ENCODE peak calls at places on chromosomes 2 and 18, in six cellular contexts. One of them, this sample, is unnamed.

GRCh38 chr2:85852979-85853498 is 35.8 kb downstream of the ST3GAL5 start:
- DNase-seq in ovary: no peak
- DNase-seq in aorta: no peak
- DNase-seq in mesenchymal stem cell: no peak
- DNase-seq in heart right ventricle: peak; percentile 33
- DNase-seq in SJSA1: no peak
- DNase-seq in this sample: no peak

GRCh38 chr2:31238126-31238905 is 4.4 kb downstream of the EHD3 start:
- DNase-seq in mesenchymal stem cell: no peak
- DNase-seq in heart right ventricle: no peak
- DNase-seq in aorta: no peak
- DNase-seq in SJSA1: no peak
- DNase-seq in ovary: no peak
- DNase-seq in this sample: peak; percentile 28

GRCh38 chr2:65076345-65076710 is 20.1 kb downstream of the CEP68 start:
- DNase-seq in heart right ventricle: no peak
- DNase-seq in ovary: no peak
- DNase-seq in mesenchymal stem cell: peak; percentile 79
- DNase-seq in SJSA1: peak; percentile 76
- DNase-seq in aorta: no peak
- DNase-seq in this sample: no peak

GRCh38 chr2:64192080-64192479 is 47.9 kb upstream of the PELI1 start:
- DNase-seq in aorta: no peak
- DNase-seq in mesenchymal stem cell: no peak
- DNase-seq in ovary: no peak
- DNase-seq in heart right ventricle: no peak
- DNase-seq in SJSA1: no peak
- DNase-seq in this sample: no peak

GRCh38 chr2:45044916-45045315 is 35.7 kb upstream of the SIX2 start:
- DNase-seq in heart right ventricle: no peak
- DNase-seq in SJSA1: no peak
- DNase-seq in mesenchymal stem cell: no peak
- DNase-seq in aorta: no peak
- DNase-seq in ovary: no peak
- DNase-seq in this sample: no peak

GRCh38 chr2:71804251-71804650 is 343.4 kb downstream of the CYP26B1 start:
- DNase-seq in aorta: no peak
- DNase-seq in SJSA1: no peak
- DNase-seq in heart right ventricle: no peak
- DNase-seq in mesenchymal stem cell: no peak
- DNase-seq in ovary: no peak
- DNase-seq in this sample: no peak

GRCh38 chr2:187575081-187576067 is 21.1 kb upstream of the TFPI start:
- DNase-seq in aorta: no peak
- DNase-seq in SJSA1: peak; percentile 75
- DNase-seq in ovary: no peak
- DNase-seq in mesenchymal stem cell: peak; percentile 76
- DNase-seq in heart right ventricle: no peak
- DNase-seq in this sample: no peak

GRCh38 chr2:118722976-118723375 is 124.5 kb downstream of the EN1 start:
- DNase-seq in ovary: no peak
- DNase-seq in SJSA1: no peak
- DNase-seq in heart right ventricle: no peak
- DNase-seq in mesenchymal stem cell: no peak
- DNase-seq in aorta: no peak
- DNase-seq in this sample: no peak

GRCh38 chr2:188984680-188985079 is 10.5 kb downstream of the COL3A1 start:
- DNase-seq in heart right ventricle: no peak
- DNase-seq in SJSA1: peak; percentile 22
- DNase-seq in aorta: no peak
- DNase-seq in mesenchymal stem cell: peak; percentile 87
- DNase-seq in ovary: no peak
- DNase-seq in this sample: no peak

GRCh38 chr18:59923539-59924196 is 23.9 kb downstream of the PMAIP1 start:
- DNase-seq in heart right ventricle: no peak
- DNase-seq in ovary: no peak
- DNase-seq in aorta: no peak
- DNase-seq in SJSA1: no peak
- DNase-seq in mesenchymal stem cell: no peak
- DNase-seq in this sample: no peak

GRCh38 chr2:61950133-61950560 is 44.7 kb downstream of the COMMD1 start:
- DNase-seq in heart right ventricle: no peak
- DNase-seq in SJSA1: no peak
- DNase-seq in ovary: no peak
- DNase-seq in aorta: no peak
- DNase-seq in mesenchymal stem cell: peak; percentile 40
- DNase-seq in this sample: no peak

GRCh38 chr2:177680866-177681358 is 288.3 kb downstream of the AGPS start:
- DNase-seq in heart right ventricle: no peak
- DNase-seq in mesenchymal stem cell: no peak
- DNase-seq in SJSA1: peak; percentile 29
- DNase-seq in aorta: no peak
- DNase-seq in ovary: no peak
- DNase-seq in this sample: no peak

GRCh38 chr18:59180150-59180845 is 39.7 kb upstream of the GRP start:
- DNase-seq in ovary: no peak
- DNase-seq in aorta: no peak
- DNase-seq in SJSA1: no peak
- DNase-seq in heart right ventricle: no peak
- DNase-seq in mesenchymal stem cell: no peak
- DNase-seq in this sample: peak; percentile 6

GRCh38 chr2:150681120-150681796 is 193.8 kb upstream of the RND3 start:
- DNase-seq in SJSA1: no peak
- DNase-seq in mesenchymal stem cell: peak; percentile 97
- DNase-seq in ovary: no peak
- DNase-seq in aorta: no peak
- DNase-seq in heart right ventricle: no peak
- DNase-seq in this sample: no peak

GRCh38 chr2:24820175-24820513 is 26.9 kb downstream of the CENPO start:
- DNase-seq in ovary: no peak
- DNase-seq in mesenchymal stem cell: no peak
- DNase-seq in SJSA1: no peak
- DNase-seq in aorta: no peak
- DNase-seq in heart right ventricle: no peak
- DNase-seq in this sample: no peak

GRCh38 chr2:120538691-120539420 is 192.9 kb downstream of the INHBB start:
- DNase-seq in heart right ventricle: no peak
- DNase-seq in mesenchymal stem cell: no peak
- DNase-seq in aorta: no peak
- DNase-seq in ovary: no peak
- DNase-seq in SJSA1: no peak
- DNase-seq in this sample: peak; percentile 49

GRCh38 chr2:127829845-127830246 is 18.9 kb upstream of the WDR33 start:
- DNase-seq in ovary: no peak
- DNase-seq in SJSA1: no peak
- DNase-seq in heart right ventricle: no peak
- DNase-seq in mesenchymal stem cell: peak; percentile 24
- DNase-seq in aorta: no peak
- DNase-seq in this sample: no peak

GRCh38 chr2:15186118-15186517 is 375.0 kb downstream of the NBAS start:
- DNase-seq in aorta: no peak
- DNase-seq in SJSA1: no peak
- DNase-seq in ovary: no peak
- DNase-seq in mesenchymal stem cell: no peak
- DNase-seq in heart right ventricle: no peak
- DNase-seq in this sample: no peak

GRCh38 chr2:85804583-85804982 is 50.8 kb downstream of the ATOH8 start:
- DNase-seq in SJSA1: no peak
- DNase-seq in heart right ventricle: no peak
- DNase-seq in ovary: no peak
- DNase-seq in mesenchymal stem cell: no peak
- DNase-seq in aorta: no peak
- DNase-seq in this sample: no peak

GRCh38 chr2:23286031-23286764 is 98.8 kb upstream of the KLHL29 start:
- DNase-seq in aorta: no peak
- DNase-seq in heart right ventricle: no peak
- DNase-seq in SJSA1: no peak
- DNase-seq in ovary: no peak
- DNase-seq in mesenchymal stem cell: peak; percentile 12
- DNase-seq in this sample: no peak

GRCh38 chr2:6965071-6965795 is 48.0 kb downstream of the RNF144A start:
- DNase-seq in mesenchymal stem cell: no peak
- DNase-seq in ovary: no peak
- DNase-seq in heart right ventricle: no peak
- DNase-seq in aorta: no peak
- DNase-seq in SJSA1: no peak
- DNase-seq in this sample: no peak

GRCh38 chr2:172525601-172526000 is 30.3 kb upstream of the PDK1 start:
- DNase-seq in SJSA1: no peak
- DNase-seq in ovary: no peak
- DNase-seq in aorta: no peak
- DNase-seq in heart right ventricle: no peak
- DNase-seq in mesenchymal stem cell: no peak
- DNase-seq in this sample: no peak

GRCh38 chr2:24907106-24907505 is 12.9 kb downstream of the ADCY3 start:
- DNase-seq in heart right ventricle: no peak
- DNase-seq in aorta: peak; percentile 23
- DNase-seq in mesenchymal stem cell: peak; percentile 83
- DNase-seq in ovary: peak; percentile 7
- DNase-seq in SJSA1: no peak
- DNase-seq in this sample: no peak

GRCh38 chr18:31218671-31219383 is 56.2 kb upstream of the DSC1 start:
- DNase-seq in ovary: no peak
- DNase-seq in SJSA1: no peak
- DNase-seq in mesenchymal stem cell: no peak
- DNase-seq in aorta: no peak
- DNase-seq in heart right ventricle: no peak
- DNase-seq in this sample: no peak

GRCh38 chr2:207352978-207353377 is 176.8 kb upstream of the CREB1 start:
- DNase-seq in aorta: no peak
- DNase-seq in heart right ventricle: no peak
- DNase-seq in ovary: no peak
- DNase-seq in SJSA1: no peak
- DNase-seq in mesenchymal stem cell: no peak
- DNase-seq in this sample: no peak

GRCh38 chr2:136527560-136527959 is 237.8 kb upstream of the THSD7B start:
- DNase-seq in SJSA1: no peak
- DNase-seq in heart right ventricle: peak; percentile 26
- DNase-seq in aorta: no peak
- DNase-seq in ovary: no peak
- DNase-seq in mesenchymal stem cell: no peak
- DNase-seq in this sample: no peak

GRCh38 chr2:72415256-72415655 is 267.6 kb upstream of the CYP26B1 start:
- DNase-seq in heart right ventricle: no peak
- DNase-seq in SJSA1: peak; percentile 83
- DNase-seq in aorta: no peak
- DNase-seq in ovary: no peak
- DNase-seq in mesenchymal stem cell: peak; percentile 6
- DNase-seq in this sample: no peak

GRCh38 chr2:68825891-68826290 is 45.3 kb downstream of the BMP10 start:
- DNase-seq in aorta: no peak
- DNase-seq in mesenchymal stem cell: no peak
- DNase-seq in heart right ventricle: no peak
- DNase-seq in ovary: no peak
- DNase-seq in SJSA1: no peak
- DNase-seq in this sample: no peak

GRCh38 chr2:68827681-68828080 is 43.5 kb downstream of the BMP10 start:
- DNase-seq in mesenchymal stem cell: no peak
- DNase-seq in heart right ventricle: no peak
- DNase-seq in ovary: no peak
- DNase-seq in aorta: no peak
- DNase-seq in SJSA1: no peak
- DNase-seq in this sample: no peak

GRCh38 chr2:68831688-68832087 is 39.5 kb downstream of the BMP10 start:
- DNase-seq in ovary: no peak
- DNase-seq in mesenchymal stem cell: peak; percentile 85
- DNase-seq in heart right ventricle: no peak
- DNase-seq in aorta: no peak
- DNase-seq in SJSA1: no peak
- DNase-seq in this sample: no peak

GRCh38 chr2:68829764-68830163 is 41.4 kb downstream of the BMP10 start:
- DNase-seq in SJSA1: no peak
- DNase-seq in heart right ventricle: no peak
- DNase-seq in ovary: no peak
- DNase-seq in aorta: no peak
- DNase-seq in mesenchymal stem cell: no peak
- DNase-seq in this sample: no peak

GRCh38 chr2:68828887-68829708 is 42.1 kb downstream of the BMP10 start:
- DNase-seq in mesenchymal stem cell: peak; percentile 98
- DNase-seq in aorta: peak; percentile 99
- DNase-seq in ovary: peak; percentile 99
- DNase-seq in heart right ventricle: peak; percentile 94
- DNase-seq in SJSA1: peak; percentile 90
- DNase-seq in this sample: peak; percentile 95
- H3K4me1 ChIP-seq in mesenchymal stem cell: peaks cover 16% of the 10 kb centered on the region
- H3K4me1 ChIP-seq in aorta: peaks cover 9% of the 10 kb centered on the region
- H3K4me1 ChIP-seq in ovary: peaks cover 14% of the 10 kb centered on the region
- H3K4me1 ChIP-seq in heart right ventricle: peaks cover 47% of the 10 kb centered on the region
- H3K4me1 ChIP-seq in SJSA1: peaks cover 43% of the 10 kb centered on the region
- H3K4me1 ChIP-seq in this sample: peaks cover 4% of the 10 kb centered on the region

DNA sequence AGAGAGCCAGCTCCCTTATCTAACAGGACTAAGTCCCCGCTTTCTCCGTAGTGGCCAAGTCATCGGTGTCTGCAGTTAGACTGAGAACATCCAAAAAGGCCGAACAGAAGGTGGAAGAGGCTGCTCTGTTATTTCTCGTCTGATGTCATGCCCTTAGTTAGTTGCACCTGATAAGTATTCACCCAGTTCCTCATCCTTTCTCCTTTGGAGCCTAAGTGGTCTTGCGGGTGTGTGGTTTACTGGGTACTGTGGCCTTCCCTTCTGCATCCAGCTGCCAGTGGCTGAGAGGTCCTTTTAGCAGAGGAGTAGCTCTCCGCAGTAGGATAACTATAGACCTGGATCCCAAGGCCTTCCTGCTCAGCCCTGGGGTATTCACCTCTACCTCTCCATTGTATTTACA is 211.6 kb downstream of the BCL2 start:
- DNase-seq in SJSA1: no peak
- DNase-seq in heart right ventricle: no peak
- DNase-seq in aorta: no peak
- DNase-seq in mesenchymal stem cell: no peak
- DNase-seq in ovary: no peak
- DNase-seq in this sample: no peak
- H3K27ac ChIP-seq in SJSA1: no peak overlapping the region
- H3K27ac ChIP-seq in heart right ventricle: no peak overlapping the region
- H3K27ac ChIP-seq in aorta: no peak overlapping the region
- H3K27ac ChIP-seq in mesenchymal stem cell: no peak overlapping the region
- H3K27ac ChIP-seq in ovary: no peak overlapping the region
- H3K27ac ChIP-seq in this sample: no peak overlapping the region

DNA sequence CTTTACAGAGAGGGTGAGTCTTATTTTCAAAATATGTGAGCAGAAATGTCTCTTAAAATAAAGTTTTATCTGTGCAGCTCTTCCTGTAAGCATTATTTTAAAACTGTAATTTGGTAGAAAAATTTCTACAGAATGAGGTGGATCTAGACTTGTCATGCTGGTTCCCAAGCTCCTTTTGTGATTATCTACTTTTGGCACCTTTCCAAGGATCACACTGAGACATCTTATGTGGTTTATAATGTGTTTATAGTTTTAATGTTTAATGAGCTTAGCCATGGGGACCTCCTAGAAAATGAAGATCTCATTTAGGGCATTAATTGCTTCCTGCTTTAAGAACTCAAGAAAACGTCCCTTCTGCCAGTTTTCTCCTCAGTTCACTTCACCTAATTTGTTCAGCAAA is 468.5 kb downstream of the SUCLG1 start:
- DNase-seq in ovary: no peak
- DNase-seq in SJSA1: no peak
- DNase-seq in mesenchymal stem cell: no peak
- DNase-seq in heart right ventricle: no peak
- DNase-seq in aorta: no peak
- DNase-seq in this sample: no peak
- H3K4me1 ChIP-seq in ovary: no peaks in the 10 kb centered on the region
- H3K4me1 ChIP-seq in SJSA1: no peaks in the 10 kb centered on the region
- H3K4me1 ChIP-seq in mesenchymal stem cell: no peaks in the 10 kb centered on the region
- H3K4me1 ChIP-seq in heart right ventricle: no peaks in the 10 kb centered on the region
- H3K4me1 ChIP-seq in aorta: no peaks in the 10 kb centered on the region
- H3K4me1 ChIP-seq in this sample: no peaks in the 10 kb centered on the region

GRCh38 chr2:95526360-95527341 is 42.1 kb upstream of the TRIM43B start:
- DNase-seq in SJSA1: peak; percentile 74
- DNase-seq in ovary: peak; percentile 74
- DNase-seq in aorta: peak; percentile 89
- DNase-seq in heart right ventricle: peak; percentile 68
- DNase-seq in mesenchymal stem cell: no peak
- DNase-seq in this sample: peak; percentile 54
- H3K27ac ChIP-seq in SJSA1: no peak overlapping the region
- H3K27ac ChIP-seq in ovary: no peak overlapping the region
- H3K27ac ChIP-seq in aorta: peak overlapping the region; percentile 20
- H3K27ac ChIP-seq in heart right ventricle: peak overlapping the region; percentile 85
- H3K27ac ChIP-seq in mesenchymal stem cell: no peak overlapping the region
- H3K27ac ChIP-seq in this sample: peak overlapping the region; percentile 83

This sample was measured in prostate gland.